ENCODE peak calls at places on chromosomes 12 and 14, in nine cellular contexts. V is MM.1S; O is WERI-Rb-1; F is CD8-positive, alpha-beta memory T cell; W is neural progenitor cell; X is epithelial cell of esophagus; R is mucosa of descending colon; S is GM23338; J is uterus. H is an unnamed sample.
A peak's percentile ranks its signal among the peaks of the same experiment; 100 is the strongest.

GRCh38 chr12:26058818-26059217 is 66.0 kb downstream of the BHLHE41 start:
- DNase-seq in V (no peak), O (no peak), F (no peak), W (no peak), X (no peak), R (no peak), S (no peak), J (no peak), H (no peak)

GRCh38 chr12:45336331-45336730 is 120.4 kb downstream of the ANO6 start:
- DNase-seq in V (no peak), O (no peak), F (no peak), W (no peak), X (peak; percentile 94), R (no peak), S (no peak), J (no peak), H (peak; percentile 92)

GRCh38 chr14:50821471-50822464 is 9.2 kb downstream of the NIN start:
- DNase-seq in V (no peak), O (no peak), F (peak; percentile 73), W (no peak), X (peak; percentile 74), R (peak; percentile 58), S (peak; percentile 55), J (no peak), H (no peak)

GRCh38 chr12:6392499-6392898 is 8.5 kb downstream of the LTBR start:
- DNase-seq in V (no peak), O (no peak), F (no peak), W (no peak), X (no peak), R (peak; percentile 86), S (no peak), J (peak; percentile 27), H (no peak)

GRCh38 chr14:100147181-100147631 is 12.2 kb downstream of the DEGS2 start:
- DNase-seq in V (no peak), O (no peak), F (peak; percentile 80), W (no peak), X (no peak), R (peak; percentile 60), S (no peak), J (no peak), H (no peak)

GRCh38 chr12:118543651-118544050 is 167.3 kb downstream of the SUDS3 start:
- DNase-seq in V (no peak), O (no peak), F (no peak), W (no peak), X (no peak), R (no peak), S (no peak), J (no peak), H (no peak)

GRCh38 chr12:94289551-94290312 is 141.4 kb downstream of the PLXNC1 start:
- DNase-seq in V (no peak), O (no peak), F (no peak), W (peak; percentile 39), X (peak; percentile 8), R (no peak), S (no peak), J (peak; percentile 59), H (peak; percentile 63)

GRCh38 chr12:28869197-28869596 is 279.9 kb upstream of the FAR2 start:
- DNase-seq in V (no peak), O (no peak), F (no peak), W (no peak), X (peak; percentile 57), R (no peak), S (no peak), J (no peak), H (peak; percentile 27)

GRCh38 chr14:98244162-98244948 is 1027.6 kb downstream of the BCL11B start:
- DNase-seq in V (no peak), O (no peak), F (no peak), W (no peak), X (peak; percentile 76), R (no peak), S (no peak), J (no peak), H (no peak)

GRCh38 chr14:64112859-64113258 is 181.3 kb downstream of the ESR2 start:
- DNase-seq in V (no peak), O (no peak), F (no peak), W (no peak), X (peak; percentile 69), R (peak; percentile 54), S (no peak), J (no peak), H (no peak)

GRCh38 chr12:123083661-123084571 is 67.0 kb downstream of the PITPNM2 start:
- DNase-seq in V (no peak), O (no peak), F (no peak), W (no peak), X (no peak), R (no peak), S (no peak), J (no peak), H (no peak)

GRCh38 chr12:28340261-28340660 is 150.0 kb downstream of the CCDC91 start:
- DNase-seq in V (no peak), O (no peak), F (no peak), W (no peak), X (no peak), R (no peak), S (no peak), J (no peak), H (no peak)

GRCh38 chr14:104086661-104087461 is 1.4 kb downstream of the ASPG start:
- DNase-seq in V (no peak), O (no peak), F (no peak), W (no peak), X (no peak), R (peak; percentile 53), S (peak; percentile 1), J (peak; percentile 13), H (no peak)

GRCh38 chr14:32514236-32514635 is 185.1 kb downstream of the AKAP6 start:
- DNase-seq in V (no peak), O (no peak), F (no peak), W (no peak), X (no peak), R (no peak), S (no peak), J (no peak), H (no peak)

GRCh38 chr12:106897082-106897481 is 58.6 kb upstream of the TMEM263 start:
- DNase-seq in V (no peak), O (no peak), F (no peak), W (no peak), X (no peak), R (no peak), S (no peak), J (no peak), H (no peak)

GRCh38 chr14:89292579-89293348 is 124.3 kb downstream of the FOXN3 start:
- DNase-seq in V (no peak), O (no peak), F (no peak), W (no peak), X (no peak), R (no peak), S (no peak), J (no peak), H (no peak)

GRCh38 chr14:80523518-80524117 is 312.3 kb upstream of the DIO2 start:
- DNase-seq in V (no peak), O (no peak), F (no peak), W (no peak), X (peak; percentile 15), R (no peak), S (no peak), J (no peak), H (no peak)

GRCh38 chr12:110998971-110999370 is 78.6 kb upstream of the MYL2 start:
- DNase-seq in V (no peak), O (no peak), F (no peak), W (no peak), X (no peak), R (no peak), S (no peak), J (no peak), H (no peak)
- H3K4me3 ChIP-seq in V (no peak overlapping the region), O (no peak overlapping the region), F (no peak overlapping the region), W (no peak overlapping the region), X (no peak overlapping the region), R (no peak overlapping the region), S (no peak overlapping the region), J (no peak overlapping the region), H (no peak overlapping the region)

DNA sequence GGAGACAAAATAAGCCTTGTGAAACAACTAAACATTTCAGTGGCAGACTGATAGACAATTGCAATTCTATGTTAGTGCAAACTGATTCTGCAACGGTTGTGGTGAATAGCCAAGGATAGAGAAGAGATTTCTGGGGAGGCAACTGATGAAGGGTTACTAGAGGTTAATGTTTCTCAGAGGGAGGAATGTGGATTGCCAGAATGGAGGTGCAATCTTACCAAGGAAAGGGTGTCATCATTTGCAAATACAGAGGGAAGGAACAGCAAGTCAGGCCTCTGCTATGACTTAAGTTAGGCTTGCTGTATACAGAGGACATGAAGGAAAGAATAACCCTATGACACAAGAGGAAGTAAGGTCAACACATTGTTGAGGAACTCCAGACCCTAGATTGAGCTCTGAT is 35.8 kb downstream of the CCDC175 start:
- DNase-seq in V (no peak), O (no peak), F (no peak), W (no peak), X (no peak), R (no peak), S (peak; percentile 25), J (no peak), H (no peak)
- H3K4me3 ChIP-seq in V (no peak overlapping the region), O (no peak overlapping the region), F (no peak overlapping the region), W (no peak overlapping the region), X (no peak overlapping the region), R (no peak overlapping the region), S (no peak overlapping the region), J (no peak overlapping the region), H (no peak overlapping the region)

GRCh38 chr12:7629465-7629864 is 36.2 kb downstream of the APOBEC1 start:
- DNase-seq in V (no peak), O (no peak), F (no peak), W (no peak), X (no peak), R (no peak), S (no peak), J (no peak), H (no peak)

DNA sequence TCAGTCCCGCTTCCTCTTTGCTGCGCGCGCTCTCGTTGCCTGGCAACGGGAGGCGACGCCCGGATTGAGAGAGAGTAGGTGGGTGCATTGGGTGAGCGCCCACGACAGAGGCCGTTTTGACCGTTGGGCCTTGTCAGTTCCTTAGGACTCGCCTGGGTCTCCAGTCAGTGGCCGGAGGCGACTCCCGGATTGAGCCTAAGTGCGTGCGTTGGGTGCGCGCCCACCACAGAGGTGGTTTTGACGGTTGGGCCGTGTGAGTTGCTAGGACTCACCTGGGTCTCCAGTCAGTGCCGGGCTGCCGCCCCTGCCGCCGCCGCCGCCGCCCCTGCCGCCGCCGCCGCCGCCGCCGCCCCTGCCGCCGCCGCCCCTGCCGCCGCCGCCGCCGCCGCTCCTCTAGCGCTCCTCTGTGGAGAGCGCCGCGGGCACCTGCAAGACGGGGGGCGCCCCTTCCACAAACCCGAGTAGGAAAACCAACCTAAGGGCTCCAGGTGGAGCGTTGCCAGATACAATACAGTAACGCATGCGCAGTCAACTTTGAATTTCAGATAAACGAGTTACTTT is 37.2 kb downstream of the APOBEC1 start:
- DNase-seq in V (no peak), O (no peak), F (no peak), W (peak; percentile 76), X (no peak), R (no peak), S (peak; percentile 79), J (no peak), H (no peak)
- H3K4me3 ChIP-seq in V (no peak overlapping the region), O (peak overlapping the region; percentile 19), F (no peak overlapping the region), W (peak overlapping the region; percentile 62), X (no peak overlapping the region), R (no peak overlapping the region), S (peak overlapping the region; percentile 73), J (no peak overlapping the region), H (no peak overlapping the region)

GRCh38 chr12:90173499-90174197 is 465.0 kb upstream of the ATP2B1 start:
- DNase-seq in V (no peak), O (no peak), F (no peak), W (no peak), X (no peak), R (no peak), S (no peak), J (no peak), H (no peak)
- H3K4me3 ChIP-seq in V (no peak overlapping the region), O (no peak overlapping the region), F (no peak overlapping the region), W (no peak overlapping the region), X (no peak overlapping the region), R (no peak overlapping the region), S (no peak overlapping the region), J (no peak overlapping the region), H (no peak overlapping the region)

H was measured in skeletal muscle cell.